ENCODE peak calls at places on chromosomes 13 and 19, in ten cellular contexts. One of them, this sample, is unnamed.

GRCh38 chr19:46951236-46951986 is 68.2 kb upstream of the NPAS1 start:
- DNase-seq in activated CD4-positive, alpha-beta T cell treated with anti-CD3 and anti-CD28 coated beads for 1 hour: no peak
- DNase-seq in anterior cingulate cortex: no peak
- DNase-seq in ecto neural progenitor cell: no peak
- DNase-seq in Calu3: peak
- DNase-seq in stimulated activated CD8-positive, alpha-beta memory T cell treated with anti-CD3 and anti-CD28 coated beads, Interleukin-15, amount 100 ng/mL, for 1 hour: no peak
- DNase-seq in hippocampal formation: no peak
- DNase-seq in AG04450: no peak
- DNase-seq in EH: peak
- DNase-seq in head of caudate nucleus: no peak
- DNase-seq in this sample: no peak

GRCh38 chr13:66780814-66781213 is 449.3 kb downstream of the PCDH9 start:
- DNase-seq in Calu3: no peak
- DNase-seq in EH: peak
- DNase-seq in activated CD4-positive, alpha-beta T cell treated with anti-CD3 and anti-CD28 coated beads for 1 hour: no peak
- DNase-seq in stimulated activated CD8-positive, alpha-beta memory T cell treated with anti-CD3 and anti-CD28 coated beads, Interleukin-15, amount 100 ng/mL, for 1 hour: no peak
- DNase-seq in anterior cingulate cortex: no peak
- DNase-seq in hippocampal formation: no peak
- DNase-seq in head of caudate nucleus: no peak
- DNase-seq in ecto neural progenitor cell: no peak
- DNase-seq in AG04450: no peak
- DNase-seq in this sample: no peak

GRCh38 chr19:21328402-21328801 is 808 bp downstream of the ZNF708 start:
- DNase-seq in stimulated activated CD8-positive, alpha-beta memory T cell treated with anti-CD3 and anti-CD28 coated beads, Interleukin-15, amount 100 ng/mL, for 1 hour: no peak
- DNase-seq in AG04450: no peak
- DNase-seq in ecto neural progenitor cell: no peak
- DNase-seq in EH: peak
- DNase-seq in anterior cingulate cortex: no peak
- DNase-seq in hippocampal formation: peak
- DNase-seq in head of caudate nucleus: no peak
- DNase-seq in activated CD4-positive, alpha-beta T cell treated with anti-CD3 and anti-CD28 coated beads for 1 hour: no peak
- DNase-seq in Calu3: no peak
- DNase-seq in this sample: no peak

GRCh38 chr19:28511655-28512054 is 701.3 kb downstream of the UQCRFS1 start:
- DNase-seq in AG04450: no peak
- DNase-seq in EH: no peak
- DNase-seq in hippocampal formation: no peak
- DNase-seq in anterior cingulate cortex: no peak
- DNase-seq in activated CD4-positive, alpha-beta T cell treated with anti-CD3 and anti-CD28 coated beads for 1 hour: no peak
- DNase-seq in head of caudate nucleus: no peak
- DNase-seq in Calu3: no peak
- DNase-seq in ecto neural progenitor cell: no peak
- DNase-seq in stimulated activated CD8-positive, alpha-beta memory T cell treated with anti-CD3 and anti-CD28 coated beads, Interleukin-15, amount 100 ng/mL, for 1 hour: no peak
- DNase-seq in this sample: no peak

GRCh38 chr13:39931505-39931904 is 276.0 kb downstream of the COG6 start:
- DNase-seq in stimulated activated CD8-positive, alpha-beta memory T cell treated with anti-CD3 and anti-CD28 coated beads, Interleukin-15, amount 100 ng/mL, for 1 hour: no peak
- DNase-seq in AG04450: no peak
- DNase-seq in Calu3: no peak
- DNase-seq in anterior cingulate cortex: no peak
- DNase-seq in hippocampal formation: no peak
- DNase-seq in head of caudate nucleus: no peak
- DNase-seq in activated CD4-positive, alpha-beta T cell treated with anti-CD3 and anti-CD28 coated beads for 1 hour: no peak
- DNase-seq in ecto neural progenitor cell: no peak
- DNase-seq in EH: no peak
- DNase-seq in this sample: no peak

GRCh38 chr13:98144501-98145350 is 1.8 kb downstream of the FARP1 start:
- DNase-seq in Calu3: peak
- DNase-seq in hippocampal formation: peak
- DNase-seq in stimulated activated CD8-positive, alpha-beta memory T cell treated with anti-CD3 and anti-CD28 coated beads, Interleukin-15, amount 100 ng/mL, for 1 hour: no peak
- DNase-seq in ecto neural progenitor cell: peak
- DNase-seq in activated CD4-positive, alpha-beta T cell treated with anti-CD3 and anti-CD28 coated beads for 1 hour: no peak
- DNase-seq in anterior cingulate cortex: peak
- DNase-seq in EH: peak
- DNase-seq in AG04450: peak
- DNase-seq in head of caudate nucleus: no peak
- DNase-seq in this sample: no peak

GRCh38 chr13:89763011-89763410 is 1584.5 kb upstream of the MIR17HG start:
- DNase-seq in AG04450: no peak
- DNase-seq in EH: no peak
- DNase-seq in ecto neural progenitor cell: no peak
- DNase-seq in activated CD4-positive, alpha-beta T cell treated with anti-CD3 and anti-CD28 coated beads for 1 hour: no peak
- DNase-seq in stimulated activated CD8-positive, alpha-beta memory T cell treated with anti-CD3 and anti-CD28 coated beads, Interleukin-15, amount 100 ng/mL, for 1 hour: no peak
- DNase-seq in anterior cingulate cortex: no peak
- DNase-seq in hippocampal formation: no peak
- DNase-seq in Calu3: no peak
- DNase-seq in head of caudate nucleus: no peak
- DNase-seq in this sample: no peak

GRCh38 chr13:44432595-44432994 is 59.0 kb downstream of the SERP2 start:
- DNase-seq in EH: no peak
- DNase-seq in hippocampal formation: no peak
- DNase-seq in stimulated activated CD8-positive, alpha-beta memory T cell treated with anti-CD3 and anti-CD28 coated beads, Interleukin-15, amount 100 ng/mL, for 1 hour: no peak
- DNase-seq in Calu3: no peak
- DNase-seq in head of caudate nucleus: no peak
- DNase-seq in activated CD4-positive, alpha-beta T cell treated with anti-CD3 and anti-CD28 coated beads for 1 hour: no peak
- DNase-seq in ecto neural progenitor cell: no peak
- DNase-seq in AG04450: no peak
- DNase-seq in anterior cingulate cortex: no peak
- DNase-seq in this sample: no peak

GRCh38 chr19:55614711-55615552 is 9.4 kb downstream of the ZNF784 start:
- DNase-seq in EH: no peak
- DNase-seq in AG04450: no peak
- DNase-seq in anterior cingulate cortex: no peak
- DNase-seq in activated CD4-positive, alpha-beta T cell treated with anti-CD3 and anti-CD28 coated beads for 1 hour: no peak
- DNase-seq in hippocampal formation: no peak
- DNase-seq in stimulated activated CD8-positive, alpha-beta memory T cell treated with anti-CD3 and anti-CD28 coated beads, Interleukin-15, amount 100 ng/mL, for 1 hour: no peak
- DNase-seq in Calu3: no peak
- DNase-seq in ecto neural progenitor cell: no peak
- DNase-seq in head of caudate nucleus: no peak
- DNase-seq in this sample: no peak

GRCh38 chr13:110323172-110323851 is 16.2 kb downstream of the COL4A2 start:
- DNase-seq in AG04450: peak
- DNase-seq in activated CD4-positive, alpha-beta T cell treated with anti-CD3 and anti-CD28 coated beads for 1 hour: no peak
- DNase-seq in hippocampal formation: no peak
- DNase-seq in EH: peak
- DNase-seq in head of caudate nucleus: no peak
- DNase-seq in stimulated activated CD8-positive, alpha-beta memory T cell treated with anti-CD3 and anti-CD28 coated beads, Interleukin-15, amount 100 ng/mL, for 1 hour: no peak
- DNase-seq in anterior cingulate cortex: no peak
- DNase-seq in Calu3: no peak
- DNase-seq in ecto neural progenitor cell: no peak
- DNase-seq in this sample: no peak

GRCh38 chr13:28318418-28318995 is 176.4 kb downstream of the FLT1 start:
- DNase-seq in activated CD4-positive, alpha-beta T cell treated with anti-CD3 and anti-CD28 coated beads for 1 hour: no peak
- DNase-seq in ecto neural progenitor cell: no peak
- DNase-seq in AG04450: no peak
- DNase-seq in Calu3: no peak
- DNase-seq in anterior cingulate cortex: no peak
- DNase-seq in head of caudate nucleus: no peak
- DNase-seq in stimulated activated CD8-positive, alpha-beta memory T cell treated with anti-CD3 and anti-CD28 coated beads, Interleukin-15, amount 100 ng/mL, for 1 hour: no peak
- DNase-seq in EH: no peak
- DNase-seq in hippocampal formation: no peak
- DNase-seq in this sample: no peak

GRCh38 chr19:10667867-10668266 is 13.7 kb downstream of the ILF3 start:
- DNase-seq in anterior cingulate cortex: no peak
- DNase-seq in EH: no peak
- DNase-seq in ecto neural progenitor cell: no peak
- DNase-seq in AG04450: no peak
- DNase-seq in activated CD4-positive, alpha-beta T cell treated with anti-CD3 and anti-CD28 coated beads for 1 hour: no peak
- DNase-seq in head of caudate nucleus: no peak
- DNase-seq in Calu3: no peak
- DNase-seq in stimulated activated CD8-positive, alpha-beta memory T cell treated with anti-CD3 and anti-CD28 coated beads, Interleukin-15, amount 100 ng/mL, for 1 hour: no peak
- DNase-seq in hippocampal formation: no peak
- DNase-seq in this sample: no peak

GRCh38 chr19:46974181-46974580 is 45.5 kb upstream of the NPAS1 start:
- DNase-seq in anterior cingulate cortex: no peak
- DNase-seq in stimulated activated CD8-positive, alpha-beta memory T cell treated with anti-CD3 and anti-CD28 coated beads, Interleukin-15, amount 100 ng/mL, for 1 hour: no peak
- DNase-seq in Calu3: no peak
- DNase-seq in activated CD4-positive, alpha-beta T cell treated with anti-CD3 and anti-CD28 coated beads for 1 hour: no peak
- DNase-seq in head of caudate nucleus: no peak
- DNase-seq in AG04450: no peak
- DNase-seq in ecto neural progenitor cell: no peak
- DNase-seq in EH: peak
- DNase-seq in hippocampal formation: no peak
- DNase-seq in this sample: no peak

GRCh38 chr13:23750383-23751121 is 138.6 kb downstream of the MIPEP start:
- DNase-seq in ecto neural progenitor cell: no peak
- DNase-seq in anterior cingulate cortex: no peak
- DNase-seq in stimulated activated CD8-positive, alpha-beta memory T cell treated with anti-CD3 and anti-CD28 coated beads, Interleukin-15, amount 100 ng/mL, for 1 hour: no peak
- DNase-seq in EH: no peak
- DNase-seq in head of caudate nucleus: no peak
- DNase-seq in activated CD4-positive, alpha-beta T cell treated with anti-CD3 and anti-CD28 coated beads for 1 hour: no peak
- DNase-seq in Calu3: no peak
- DNase-seq in AG04450: no peak
- DNase-seq in hippocampal formation: no peak
- DNase-seq in this sample: no peak

GRCh38 chr13:29859971-29860370 is 9.6 kb upstream of the UBL3 start:
- DNase-seq in head of caudate nucleus: no peak
- DNase-seq in EH: peak
- DNase-seq in AG04450: no peak
- DNase-seq in activated CD4-positive, alpha-beta T cell treated with anti-CD3 and anti-CD28 coated beads for 1 hour: no peak
- DNase-seq in stimulated activated CD8-positive, alpha-beta memory T cell treated with anti-CD3 and anti-CD28 coated beads, Interleukin-15, amount 100 ng/mL, for 1 hour: no peak
- DNase-seq in hippocampal formation: no peak
- DNase-seq in Calu3: no peak
- DNase-seq in ecto neural progenitor cell: no peak
- DNase-seq in anterior cingulate cortex: no peak
- DNase-seq in this sample: no peak